ENCODE peak calls at places on chromosomes 6 and 20, in five cellular contexts. One of them, this sample, is unnamed.

GRCh38 chr6:42404494-42404893 is 47.2 kb downstream of the TRERF1 start:
- DNase-seq in pons: no peak
- DNase-seq in ureter: peak; percentile 68
- DNase-seq in effector memory CD4-positive, alpha-beta T cell: no peak
- DNase-seq in psoas muscle: peak; percentile 27
- DNase-seq in this sample: no peak

GRCh38 chr20:57809661-57810172 is 99.9 kb upstream of the PMEPA1 start:
- DNase-seq in pons: no peak
- DNase-seq in ureter: no peak
- DNase-seq in effector memory CD4-positive, alpha-beta T cell: no peak
- DNase-seq in psoas muscle: peak; percentile 35
- DNase-seq in this sample: no peak

GRCh38 chr6:138307816-138308727 is 69.6 kb upstream of the SMIM28 start:
- DNase-seq in pons: peak; percentile 42
- DNase-seq in ureter: peak; percentile 71
- DNase-seq in effector memory CD4-positive, alpha-beta T cell: no peak
- DNase-seq in psoas muscle: peak; percentile 31
- DNase-seq in this sample: peak; percentile 88

GRCh38 chr6:65776332-65776731 is 69.3 kb upstream of the EYS start:
- DNase-seq in pons: no peak
- DNase-seq in ureter: no peak
- DNase-seq in effector memory CD4-positive, alpha-beta T cell: no peak
- DNase-seq in psoas muscle: no peak
- DNase-seq in this sample: no peak

GRCh38 chr6:154822947-154823558 is 89.8 kb downstream of the SCAF8 start:
- DNase-seq in pons: no peak
- DNase-seq in ureter: no peak
- DNase-seq in effector memory CD4-positive, alpha-beta T cell: no peak
- DNase-seq in psoas muscle: no peak
- DNase-seq in this sample: no peak

GRCh38 chr20:8094415-8094818 is 37.6 kb upstream of the PLCB1 start:
- DNase-seq in pons: peak; percentile 54
- DNase-seq in ureter: peak; percentile 87
- DNase-seq in effector memory CD4-positive, alpha-beta T cell: no peak
- DNase-seq in psoas muscle: peak; percentile 29
- DNase-seq in this sample: peak; percentile 30

GRCh38 chr6:111427341-111428116 is 55.5 kb downstream of the REV3L start:
- DNase-seq in pons: no peak
- DNase-seq in ureter: no peak
- DNase-seq in effector memory CD4-positive, alpha-beta T cell: no peak
- DNase-seq in psoas muscle: no peak
- DNase-seq in this sample: no peak

GRCh38 chr6:106215608-106216007 is 110.0 kb downstream of the ATG5 start:
- DNase-seq in pons: no peak
- DNase-seq in ureter: no peak
- DNase-seq in effector memory CD4-positive, alpha-beta T cell: no peak
- DNase-seq in psoas muscle: no peak
- DNase-seq in this sample: no peak

GRCh38 chr6:77383026-77383425 is 80.3 kb downstream of the HTR1B start:
- DNase-seq in pons: no peak
- DNase-seq in ureter: no peak
- DNase-seq in effector memory CD4-positive, alpha-beta T cell: no peak
- DNase-seq in psoas muscle: no peak
- DNase-seq in this sample: no peak

GRCh38 chr6:20755631-20756030 is 221.4 kb downstream of the CDKAL1 start:
- DNase-seq in pons: no peak
- DNase-seq in ureter: no peak
- DNase-seq in effector memory CD4-positive, alpha-beta T cell: no peak
- DNase-seq in psoas muscle: no peak
- DNase-seq in this sample: no peak

GRCh38 chr6:46381057-46381456 is 110.2 kb downstream of the RCAN2 start:
- DNase-seq in pons: no peak
- DNase-seq in ureter: no peak
- DNase-seq in effector memory CD4-positive, alpha-beta T cell: no peak
- DNase-seq in psoas muscle: no peak
- DNase-seq in this sample: no peak

GRCh38 chr20:10429443-10429981 is 4.5 kb downstream of the MKKS start:
- DNase-seq in pons: no peak
- DNase-seq in ureter: no peak
- DNase-seq in effector memory CD4-positive, alpha-beta T cell: no peak
- DNase-seq in psoas muscle: no peak
- DNase-seq in this sample: no peak

GRCh38 chr6:37381579-37381978 is 27.8 kb downstream of the RNF8 start:
- DNase-seq in pons: peak; percentile 11
- DNase-seq in ureter: no peak
- DNase-seq in effector memory CD4-positive, alpha-beta T cell: peak; percentile 1
- DNase-seq in psoas muscle: no peak
- DNase-seq in this sample: peak; percentile 50

GRCh38 chr6:34970962-34971361 is 81.9 kb downstream of the ANKS1A start:
- DNase-seq in pons: no peak
- DNase-seq in ureter: no peak
- DNase-seq in effector memory CD4-positive, alpha-beta T cell: no peak
- DNase-seq in psoas muscle: no peak
- DNase-seq in this sample: no peak

GRCh38 chr6:106476326-106477105 is 116.0 kb downstream of the CRYBG1 start:
- DNase-seq in pons: no peak
- DNase-seq in ureter: no peak
- DNase-seq in effector memory CD4-positive, alpha-beta T cell: no peak
- DNase-seq in psoas muscle: no peak
- DNase-seq in this sample: no peak

GRCh38 chr6:151175924-151176445 is 63.8 kb upstream of the AKAP12 start:
- DNase-seq in pons: no peak
- DNase-seq in ureter: no peak
- DNase-seq in effector memory CD4-positive, alpha-beta T cell: no peak
- DNase-seq in psoas muscle: no peak
- DNase-seq in this sample: no peak

GRCh38 chr20:51910202-51911050 is 108.1 kb upstream of the SALL4 start:
- DNase-seq in pons: no peak
- DNase-seq in ureter: no peak
- DNase-seq in effector memory CD4-positive, alpha-beta T cell: no peak
- DNase-seq in psoas muscle: no peak
- DNase-seq in this sample: peak; percentile 46

GRCh38 chr20:49657118-49657901 is 56.4 kb downstream of the B4GALT5 start:
- DNase-seq in pons: no peak
- DNase-seq in ureter: no peak
- DNase-seq in effector memory CD4-positive, alpha-beta T cell: no peak
- DNase-seq in psoas muscle: peak; percentile 36
- DNase-seq in this sample: no peak

GRCh38 chr6:16146527-16146955 is 17.7 kb downstream of the MYLIP start:
- DNase-seq in pons: no peak
- DNase-seq in ureter: no peak
- DNase-seq in effector memory CD4-positive, alpha-beta T cell: no peak
- DNase-seq in psoas muscle: no peak
- DNase-seq in this sample: no peak

GRCh38 chr6:45507156-45507555 is 129.4 kb upstream of the SUPT3H start:
- DNase-seq in pons: no peak
- DNase-seq in ureter: no peak
- DNase-seq in effector memory CD4-positive, alpha-beta T cell: no peak
- DNase-seq in psoas muscle: no peak
- DNase-seq in this sample: no peak

GRCh38 chr6:66897576-66897975 is 1190.5 kb upstream of the EYS start:
- DNase-seq in pons: no peak
- DNase-seq in ureter: no peak
- DNase-seq in effector memory CD4-positive, alpha-beta T cell: no peak
- DNase-seq in psoas muscle: no peak
- DNase-seq in this sample: no peak

GRCh38 chr20:64100566-64100888 is 6.8 kb downstream of the NPBWR2 start:
- DNase-seq in pons: no peak
- DNase-seq in ureter: no peak
- DNase-seq in effector memory CD4-positive, alpha-beta T cell: no peak
- DNase-seq in psoas muscle: no peak
- DNase-seq in this sample: no peak

GRCh38 chr20:51516855-51517254 is 25.7 kb downstream of the NFATC2 start:
- DNase-seq in pons: no peak
- DNase-seq in ureter: no peak
- DNase-seq in effector memory CD4-positive, alpha-beta T cell: no peak
- DNase-seq in psoas muscle: no peak
- DNase-seq in this sample: no peak

GRCh38 chr20:57658447-57659130 is 38.4 kb upstream of the ZBP1 start:
- DNase-seq in pons: no peak
- DNase-seq in ureter: peak; percentile 39
- DNase-seq in effector memory CD4-positive, alpha-beta T cell: no peak
- DNase-seq in psoas muscle: no peak
- DNase-seq in this sample: no peak

GRCh38 chr20:62042025-62042820 is 23.5 kb downstream of the TAF4 start:
- DNase-seq in pons: no peak
- DNase-seq in ureter: no peak
- DNase-seq in effector memory CD4-positive, alpha-beta T cell: no peak
- DNase-seq in psoas muscle: no peak
- DNase-seq in this sample: no peak

GRCh38 chr6:150732765-150733539 is 132.6 kb upstream of the MTHFD1L start:
- DNase-seq in pons: no peak
- DNase-seq in ureter: no peak
- DNase-seq in effector memory CD4-positive, alpha-beta T cell: no peak
- DNase-seq in psoas muscle: no peak
- DNase-seq in this sample: no peak

GRCh38 chr6:39847216-39847615 is 55.0 kb downstream of the DAAM2 start:
- DNase-seq in pons: no peak
- DNase-seq in ureter: no peak
- DNase-seq in effector memory CD4-positive, alpha-beta T cell: no peak
- DNase-seq in psoas muscle: no peak
- DNase-seq in this sample: no peak